ENCODE peak calls at places on chromosome 15, in ten cellular contexts. One of them, this sample, is unnamed.

GRCh38 chr15:69921626-69922624 is 175.8 kb downstream of the TLE3 start:
- DNase-seq in tibial artery: peak
- DNase-seq in GM23338: no peak
- DNase-seq in AG04450: no peak
- DNase-seq in transverse colon: no peak
- DNase-seq in GM13977: no peak
- DNase-seq in body of pancreas: no peak
- DNase-seq in PC-3: no peak
- DNase-seq in stomach: no peak
- DNase-seq in GM12865: peak
- DNase-seq in this sample: no peak

GRCh38 chr15:49438970-49439631 is 16.1 kb downstream of the FGF7 start:
- DNase-seq in GM13977: no peak
- DNase-seq in tibial artery: peak
- DNase-seq in GM23338: peak
- DNase-seq in PC-3: no peak
- DNase-seq in transverse colon: peak
- DNase-seq in body of pancreas: peak
- DNase-seq in GM12865: peak
- DNase-seq in stomach: no peak
- DNase-seq in AG04450: no peak
- DNase-seq in this sample: no peak

GRCh38 chr15:34663101-34663500 is 79.7 kb upstream of the GOLGA8B start:
- DNase-seq in GM13977: no peak
- DNase-seq in PC-3: no peak
- DNase-seq in transverse colon: no peak
- DNase-seq in tibial artery: no peak
- DNase-seq in GM23338: no peak
- DNase-seq in stomach: no peak
- DNase-seq in AG04450: no peak
- DNase-seq in body of pancreas: no peak
- DNase-seq in GM12865: no peak
- DNase-seq in this sample: no peak

GRCh38 chr15:66740802-66741201 is 38.8 kb downstream of the SMAD6 start:
- DNase-seq in GM13977: no peak
- DNase-seq in stomach: no peak
- DNase-seq in PC-3: peak
- DNase-seq in GM23338: no peak
- DNase-seq in GM12865: no peak
- DNase-seq in tibial artery: peak
- DNase-seq in AG04450: no peak
- DNase-seq in body of pancreas: no peak
- DNase-seq in transverse colon: peak
- DNase-seq in this sample: no peak

GRCh38 chr15:84079885-84080777 is 155.4 kb upstream of the GOLGA6L4 start:
- DNase-seq in stomach: peak
- DNase-seq in GM13977: peak
- DNase-seq in PC-3: no peak
- DNase-seq in AG04450: no peak
- DNase-seq in transverse colon: peak
- DNase-seq in GM23338: peak
- DNase-seq in body of pancreas: peak
- DNase-seq in tibial artery: no peak
- DNase-seq in GM12865: peak
- DNase-seq in this sample: peak

GRCh38 chr15:65896231-65896630 is 26.9 kb downstream of the RAB11A start:
- DNase-seq in GM23338: no peak
- DNase-seq in tibial artery: no peak
- DNase-seq in GM12865: no peak
- DNase-seq in stomach: no peak
- DNase-seq in body of pancreas: no peak
- DNase-seq in PC-3: no peak
- DNase-seq in transverse colon: no peak
- DNase-seq in GM13977: no peak
- DNase-seq in AG04450: no peak
- DNase-seq in this sample: no peak

GRCh38 chr15:77418341-77419049 is 1.4 kb downstream of the PEAK1 start:
- DNase-seq in tibial artery: no peak
- DNase-seq in body of pancreas: no peak
- DNase-seq in transverse colon: no peak
- DNase-seq in stomach: no peak
- DNase-seq in GM12865: no peak
- DNase-seq in PC-3: peak
- DNase-seq in AG04450: no peak
- DNase-seq in GM23338: no peak
- DNase-seq in GM13977: no peak
- DNase-seq in this sample: no peak

GRCh38 chr15:72491768-72492167 is 17.6 kb downstream of the ARIH1 start:
- DNase-seq in AG04450: peak
- DNase-seq in body of pancreas: no peak
- DNase-seq in GM12865: no peak
- DNase-seq in PC-3: peak
- DNase-seq in stomach: no peak
- DNase-seq in GM13977: no peak
- DNase-seq in GM23338: no peak
- DNase-seq in tibial artery: no peak
- DNase-seq in transverse colon: no peak
- DNase-seq in this sample: no peak

GRCh38 chr15:66497502-66498455 is at the start of gene SNAPC5:
- DNase-seq in transverse colon: peak
- DNase-seq in GM13977: peak
- DNase-seq in tibial artery: peak
- DNase-seq in GM23338: peak
- DNase-seq in stomach: peak
- DNase-seq in PC-3: peak
- DNase-seq in body of pancreas: peak
- DNase-seq in AG04450: peak
- DNase-seq in GM12865: peak
- DNase-seq in this sample: peak

GRCh38 chr15:50687302-50687902 is 805 bp upstream of the TRPM7 start:
- DNase-seq in GM13977: no peak
- DNase-seq in GM23338: no peak
- DNase-seq in AG04450: no peak
- DNase-seq in body of pancreas: no peak
- DNase-seq in stomach: no peak
- DNase-seq in transverse colon: no peak
- DNase-seq in tibial artery: no peak
- DNase-seq in PC-3: no peak
- DNase-seq in GM12865: no peak
- DNase-seq in this sample: no peak

GRCh38 chr15:49235446-49236207 is 65.6 kb downstream of the GALK2 start:
- DNase-seq in GM23338: peak
- DNase-seq in GM12865: peak
- DNase-seq in body of pancreas: peak
- DNase-seq in AG04450: peak
- DNase-seq in transverse colon: peak
- DNase-seq in stomach: no peak
- DNase-seq in GM13977: peak
- DNase-seq in PC-3: peak
- DNase-seq in tibial artery: no peak
- DNase-seq in this sample: no peak

GRCh38 chr15:66783327-66784124 is 81.5 kb downstream of the SMAD6 start:
- DNase-seq in tibial artery: peak
- DNase-seq in transverse colon: no peak
- DNase-seq in body of pancreas: no peak
- DNase-seq in stomach: no peak
- DNase-seq in PC-3: no peak
- DNase-seq in GM12865: no peak
- DNase-seq in AG04450: no peak
- DNase-seq in GM13977: no peak
- DNase-seq in GM23338: no peak
- DNase-seq in this sample: no peak

GRCh38 chr15:36808401-36809160 is 229.2 kb downstream of the CDIN1 start:
- DNase-seq in GM12865: no peak
- DNase-seq in transverse colon: no peak
- DNase-seq in body of pancreas: peak
- DNase-seq in AG04450: no peak
- DNase-seq in PC-3: no peak
- DNase-seq in GM13977: no peak
- DNase-seq in GM23338: no peak
- DNase-seq in tibial artery: no peak
- DNase-seq in stomach: peak
- DNase-seq in this sample: no peak

GRCh38 chr15:37096878-37097568 is 3.3 kb downstream of the MEIS2 start:
- DNase-seq in GM23338: no peak
- DNase-seq in GM13977: no peak
- DNase-seq in GM12865: no peak
- DNase-seq in body of pancreas: no peak
- DNase-seq in AG04450: no peak
- DNase-seq in tibial artery: no peak
- DNase-seq in transverse colon: no peak
- DNase-seq in stomach: no peak
- DNase-seq in PC-3: no peak
- DNase-seq in this sample: no peak

GRCh38 chr15:70026991-70027390 is 70.7 kb downstream of the TLE3 start:
- DNase-seq in GM12865: no peak
- DNase-seq in GM23338: no peak
- DNase-seq in body of pancreas: no peak
- DNase-seq in AG04450: no peak
- DNase-seq in tibial artery: peak
- DNase-seq in transverse colon: no peak
- DNase-seq in GM13977: no peak
- DNase-seq in PC-3: no peak
- DNase-seq in stomach: no peak
- DNase-seq in this sample: no peak

DNA sequence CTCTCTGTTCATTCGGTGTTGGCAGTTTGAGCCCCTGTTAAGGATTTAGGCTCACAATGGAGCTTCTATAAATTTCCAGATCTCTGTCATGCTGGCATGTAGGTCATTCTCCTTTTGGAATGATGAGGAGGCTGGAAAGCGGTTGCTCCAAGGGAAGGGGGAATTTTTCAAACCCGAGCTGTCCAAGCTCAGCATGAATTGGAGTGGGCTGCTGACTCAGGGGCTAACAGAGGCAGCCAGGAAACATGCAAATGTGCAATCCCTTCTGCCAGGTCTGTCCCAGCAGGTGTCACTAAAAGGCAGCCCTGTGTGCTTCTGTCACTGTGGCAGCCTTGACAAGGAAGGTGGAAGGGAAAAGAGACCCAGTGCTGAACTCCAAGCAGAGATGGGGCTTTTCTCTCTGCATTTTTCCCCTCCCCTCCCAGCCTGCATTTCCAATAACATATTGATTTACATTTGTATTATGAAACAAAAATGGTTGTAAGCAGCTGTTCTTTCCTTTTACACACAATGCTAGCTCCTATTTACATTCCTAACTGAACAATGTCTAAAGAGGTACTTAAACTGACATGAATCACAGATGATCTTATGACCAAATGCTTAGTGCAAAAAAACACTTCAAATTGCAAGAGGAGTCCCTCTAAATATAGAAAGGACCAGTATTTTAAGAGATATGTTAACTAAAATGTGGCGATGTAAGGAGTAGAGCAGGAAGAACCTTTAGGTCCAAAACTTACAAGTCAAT is 84.4 kb upstream of the ATP10A start:
- DNase-seq in AG04450: no peak
- DNase-seq in tibial artery: no peak
- DNase-seq in stomach: no peak
- DNase-seq in transverse colon: no peak
- DNase-seq in GM23338: peak
- DNase-seq in GM12865: no peak
- DNase-seq in GM13977: no peak
- DNase-seq in body of pancreas: peak
- DNase-seq in PC-3: peak
- DNase-seq in this sample: no peak
- TF ChIP-seq CTCF in AG04450: no peak
- TF ChIP-seq CTCF in tibial artery: no peak
- TF ChIP-seq CTCF in stomach: no peak
- TF ChIP-seq CTCF in transverse colon: no peak
- TF ChIP-seq CTCF in GM23338: peak
- TF ChIP-seq CTCF in GM12865: peak
- TF ChIP-seq CTCF in GM13977: no peak
- TF ChIP-seq CTCF in body of pancreas: no peak
- TF ChIP-seq CTCF in PC-3: peak
- TF ChIP-seq CTCF in this sample: peak

DNA sequence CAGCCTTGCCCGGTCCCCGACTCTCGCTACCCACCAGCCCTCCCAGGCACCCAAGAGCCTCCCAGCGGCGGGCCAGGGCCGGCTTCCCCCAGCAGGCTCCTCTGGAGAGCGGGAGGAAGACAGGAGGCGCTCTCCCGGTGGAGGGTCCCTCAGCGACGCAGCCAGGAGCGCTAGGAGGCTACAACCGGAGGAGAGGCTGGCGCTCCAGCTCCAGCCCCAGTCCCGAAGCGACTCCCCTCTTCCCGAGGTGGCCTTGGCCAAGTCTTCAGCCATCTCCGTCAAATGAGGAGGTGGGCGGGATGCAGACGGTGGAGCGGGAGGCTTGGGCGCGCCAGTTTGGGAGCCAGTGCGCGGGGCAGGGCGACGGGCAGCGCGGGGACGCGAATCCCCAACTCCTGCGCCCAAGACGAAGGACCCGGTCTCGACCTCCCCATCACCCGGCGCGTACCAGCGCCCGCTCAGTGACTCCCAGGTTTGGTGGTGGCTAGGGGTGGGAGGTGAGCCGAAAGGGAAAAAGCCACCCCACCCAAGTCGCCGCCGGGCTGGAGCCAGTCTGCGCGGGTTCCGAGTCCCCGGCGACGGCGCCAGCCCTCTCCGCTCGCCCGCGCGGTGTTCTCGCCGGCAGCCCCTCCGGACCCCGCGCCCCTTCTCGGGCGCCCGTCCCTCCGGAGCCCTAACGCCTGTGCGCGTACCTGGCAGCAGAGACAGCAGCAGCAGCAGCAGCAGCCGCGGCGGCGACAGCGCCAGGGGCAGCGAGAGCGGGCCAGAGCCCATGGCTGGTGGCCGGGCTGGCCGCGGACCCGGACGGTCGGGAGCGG is 566 bp downstream of the CHRNA3 start:
- DNase-seq in GM12865: no peak
- DNase-seq in stomach: peak
- DNase-seq in tibial artery: peak
- DNase-seq in body of pancreas: no peak
- DNase-seq in GM13977: peak
- DNase-seq in PC-3: no peak
- DNase-seq in GM23338: peak
- DNase-seq in transverse colon: no peak
- DNase-seq in AG04450: no peak
- DNase-seq in this sample: peak
- TF ChIP-seq CTCF in GM12865: no peak
- TF ChIP-seq CTCF in stomach: no peak
- TF ChIP-seq CTCF in tibial artery: no peak
- TF ChIP-seq CTCF in body of pancreas: no peak
- TF ChIP-seq CTCF in GM13977: no peak
- TF ChIP-seq CTCF in PC-3: no peak
- TF ChIP-seq CTCF in GM23338: peak
- TF ChIP-seq CTCF in transverse colon: no peak
- TF ChIP-seq CTCF in AG04450: peak
- TF ChIP-seq CTCF in this sample: peak

GRCh38 chr15:63504247-63504978 is at the start of gene USP3:
- DNase-seq in GM13977: peak
- DNase-seq in body of pancreas: peak
- DNase-seq in tibial artery: peak
- DNase-seq in stomach: peak
- DNase-seq in GM23338: peak
- DNase-seq in PC-3: peak
- DNase-seq in GM12865: peak
- DNase-seq in transverse colon: peak
- DNase-seq in AG04450: peak
- DNase-seq in this sample: peak
- TF ChIP-seq CTCF in GM13977: peak
- TF ChIP-seq CTCF in body of pancreas: peak
- TF ChIP-seq CTCF in tibial artery: peak
- TF ChIP-seq CTCF in stomach: no peak
- TF ChIP-seq CTCF in GM23338: no peak
- TF ChIP-seq CTCF in PC-3: no peak
- TF ChIP-seq CTCF in GM12865: peak
- TF ChIP-seq CTCF in transverse colon: peak
- TF ChIP-seq CTCF in AG04450: peak
- TF ChIP-seq CTCF in this sample: peak

GRCh38 chr15:68642491-68642845 is 63.7 kb downstream of the CORO2B start:
- DNase-seq in GM23338: peak
- DNase-seq in GM13977: no peak
- DNase-seq in AG04450: no peak
- DNase-seq in GM12865: no peak
- DNase-seq in PC-3: no peak
- DNase-seq in tibial artery: peak
- DNase-seq in body of pancreas: no peak
- DNase-seq in transverse colon: no peak
- DNase-seq in stomach: no peak
- DNase-seq in this sample: no peak
- TF ChIP-seq CTCF in GM23338: no peak
- TF ChIP-seq CTCF in GM13977: no peak
- TF ChIP-seq CTCF in AG04450: no peak
- TF ChIP-seq CTCF in GM12865: no peak
- TF ChIP-seq CTCF in PC-3: no peak
- TF ChIP-seq CTCF in tibial artery: no peak
- TF ChIP-seq CTCF in body of pancreas: no peak
- TF ChIP-seq CTCF in transverse colon: no peak
- TF ChIP-seq CTCF in stomach: no peak
- TF ChIP-seq CTCF in this sample: no peak

This sample was measured in osteocyte.